ENCODE peak calls at places on chromosomes 6 and 20, in four cellular contexts. I is cardiac muscle cell, X is stomach, A is AG10803. F is an unnamed sample.

GRCh38 chr6:121453191-121453590 is 17.7 kb downstream of the GJA1 start:
- DNase-seq in X (no peak), I (no peak), A (no peak), F (no peak)

GRCh38 chr6:14147891-14148290 is 30.3 kb downstream of the CD83 start:
- DNase-seq in I (no peak), X (no peak), A (no peak), F (no peak)

GRCh38 chr6:32194388-32194787 is 1.9 kb upstream of the GPSM3 start:
- DNase-seq in A (no peak), I (no peak), X (no peak), F (no peak)

GRCh38 chr6:5333653-5334052 is 72.3 kb downstream of the FARS2 start:
- DNase-seq in A (peak; percentile 69), I (no peak), X (no peak), F (peak; percentile 13)

GRCh38 chr6:161301338-161301737 is 27.5 kb upstream of the AGPAT4 start:
- DNase-seq in X (no peak), I (peak; percentile 31), A (peak; percentile 87), F (peak; percentile 84)

GRCh38 chr6:37483917-37484785 is 15.5 kb downstream of the CCDC167 start:
- DNase-seq in I (peak; percentile 74), X (peak; percentile 69), A (peak; percentile 21), F (no peak)

GRCh38 chr6:44253307-44254101 is 3.8 kb downstream of the SLC35B2 start:
- DNase-seq in A (no peak), I (peak; percentile 65), X (peak; percentile 66), F (no peak)

GRCh38 chr6:95084867-95085266 is 492.5 kb upstream of the MANEA start:
- DNase-seq in X (no peak), I (no peak), A (no peak), F (no peak)

GRCh38 chr6:328184-328670 is 35.9 kb downstream of the DUSP22 start:
- DNase-seq in A (peak; percentile 95), X (no peak), I (no peak), F (peak; percentile 66)

GRCh38 chr20:34753706-34754461 is 49.7 kb downstream of the TP53INP2 start:
- DNase-seq in A (peak; percentile 68), X (no peak), I (no peak), F (peak; percentile 39)

GRCh38 chr6:129744201-129744879 is 34.4 kb upstream of the ARHGAP18 start:
- DNase-seq in I (no peak), X (no peak), A (peak; percentile 61), F (peak; percentile 14)

GRCh38 chr6:10403385-10404106 is 11.3 kb downstream of the TFAP2A start:
- DNase-seq in I (no peak), X (no peak), A (peak; percentile 69), F (peak; percentile 87)

GRCh38 chr6:107493158-107494057 is 3.5 kb downstream of the SOBP start:
- DNase-seq in I (peak; percentile 77), X (peak; percentile 57), A (no peak), F (no peak)

GRCh38 chr6:153553627-153554026 is 422.5 kb upstream of the RGS17 start:
- DNase-seq in X (no peak), I (peak; percentile 45), A (no peak), F (no peak)

GRCh38 chr6:144548525-144548924 is 263.4 kb downstream of the UTRN start:
- DNase-seq in I (no peak), A (no peak), X (no peak), F (no peak)

GRCh38 chr20:48445827-48446226 is 382.0 kb downstream of the PREX1 start:
- DNase-seq in A (no peak), X (no peak), I (no peak), F (no peak)

GRCh38 chr20:13995086-13995665 is at the start of gene MACROD2:
- DNase-seq in X (peak; percentile 98), I (peak; percentile 99), A (peak; percentile 92), F (peak; percentile 16)

GRCh38 chr20:50120935-50121693 is 8.2 kb upstream of the UBE2V1 start:
- DNase-seq in A (peak; percentile 59), X (peak; percentile 73), I (peak; percentile 66), F (no peak)

GRCh38 chr20:31908424-31908823 is 38.0 kb downstream of the TTLL9 start:
- DNase-seq in X (no peak), A (no peak), I (no peak), F (no peak)

GRCh38 chr20:24989162-24989561 is 3.4 kb downstream of the APMAP start:
- DNase-seq in I (no peak), A (no peak), X (peak; percentile 17), F (no peak)

GRCh38 chr6:21593927-21594421 is 423 bp downstream of the SOX4 start:
- DNase-seq in X (peak; percentile 34), I (peak; percentile 68), A (peak; percentile 71), F (no peak)

GRCh38 chr6:28985396-28986164 is 19.5 kb downstream of the ZNF311 start:
- DNase-seq in X (peak; percentile 86), I (peak; percentile 95), A (peak; percentile 98), F (peak; percentile 96)

GRCh38 chr6:150932976-150933375 is 67.5 kb downstream of the MTHFD1L start:
- DNase-seq in A (peak; percentile 95), X (no peak), I (no peak), F (peak; percentile 90)

GRCh38 chr20:48631114-48632016 is 196.4 kb downstream of the PREX1 start:
- DNase-seq in A (peak; percentile 70), I (no peak), X (no peak), F (no peak)

GRCh38 chr20:44580581-44581268 is 1.7 kb upstream of the PKIG start:
- DNase-seq in A (no peak), I (no peak), X (no peak), F (no peak)

GRCh38 chr20:32449890-32450401 is 91.8 kb downstream of the ASXL1 start:
- DNase-seq in A (no peak), X (no peak), I (no peak), F (no peak)

GRCh38 chr6:155791891-155792290 is 336.3 kb upstream of the NOX3 start:
- DNase-seq in A (no peak), I (no peak), X (no peak), F (no peak)

GRCh38 chr6:35727206-35727934 is 9.5 kb upstream of the ARMC12 start:
- DNase-seq in I (peak; percentile 81), A (peak; percentile 51), X (peak; percentile 76), F (no peak)

GRCh38 chr6:19309661-19310060 is 527.5 kb upstream of the ID4 start:
- DNase-seq in A (no peak), I (no peak), X (no peak), F (no peak)

GRCh38 chr6:75170666-75171065 is 35.2 kb downstream of the COL12A1 start:
- DNase-seq in I (no peak), A (no peak), X (no peak), F (no peak)

GRCh38 chr6:13500264-13500663 is 12.9 kb upstream of the GFOD1 start:
- DNase-seq in A (no peak), I (no peak), X (no peak), F (no peak)

DNA sequence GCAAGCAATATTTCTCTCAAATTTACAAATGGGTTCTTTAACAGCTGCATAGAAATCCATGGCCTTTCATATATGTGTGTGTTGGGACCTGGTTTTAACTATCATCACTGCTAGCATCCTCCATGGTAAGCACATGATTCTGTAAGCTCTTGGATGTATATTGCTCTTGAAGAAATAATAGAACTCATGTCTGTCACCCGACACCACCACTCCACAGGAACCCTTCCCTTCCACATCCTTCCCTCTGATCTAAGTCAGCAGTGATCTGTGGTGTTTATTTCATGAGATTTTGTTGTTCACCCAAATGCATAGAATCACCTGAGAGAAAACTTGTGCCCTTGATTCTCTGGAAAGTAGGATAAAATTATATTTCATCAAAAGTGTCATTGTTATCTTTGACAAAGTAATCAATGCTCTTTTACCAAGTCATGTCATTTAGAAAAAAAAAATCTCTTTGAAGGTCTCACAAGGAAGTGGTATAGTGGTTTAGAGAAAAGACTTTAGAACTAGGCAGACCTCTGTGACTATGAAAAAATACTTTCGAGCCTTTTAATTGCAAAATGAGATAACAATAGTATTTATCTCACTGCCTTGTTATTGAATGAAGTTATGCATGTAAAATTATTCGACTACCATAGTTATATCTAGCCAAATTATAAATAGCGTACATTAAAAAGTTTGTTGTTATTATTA is 649.9 kb upstream of the SLC35B3 start:
- DNase-seq in A (no peak), I (no peak), X (no peak), F (no peak)
- H3K4me3 ChIP-seq in A (no peak overlapping the region), I (no peak overlapping the region), X (no peak overlapping the region), F (no peak overlapping the region)

GRCh38 chr20:45969712-45970634 is 2.0 kb downstream of the ZNF335 start:
- DNase-seq in A (peak; percentile 70), I (peak; percentile 73), X (no peak), F (no peak)

GRCh38 chr20:45970646-45971424 is 1.2 kb downstream of the ZNF335 start:
- DNase-seq in X (peak; percentile 30), I (no peak), A (peak; percentile 39), F (no peak)

GRCh38 chr20:45971425-45971674 is 653 bp downstream of the ZNF335 start:
- DNase-seq in X (no peak), I (no peak), A (no peak), F (no peak)

GRCh38 chr20:45972500-45973183 is 639 bp upstream of the ZNF335 start:
- DNase-seq in X (no peak), I (no peak), A (no peak), F (no peak)

GRCh38 chr20:45971675-45972499 is at the start of gene ZNF335:
- DNase-seq in X (peak; percentile 95), A (peak; percentile 96), I (peak; percentile 97), F (peak; percentile 87)
- TF ChIP-seq CTCF in X (peak; percentile 44), A (no peak), I (peak; percentile 18), F (no peak)

GRCh38 chr6:56793938-56794337 is 151.2 kb upstream of the DST start:
- DNase-seq in X (no peak), I (no peak), A (no peak), F (no peak)
- H3K4me3 ChIP-seq in X (no peak overlapping the region), I (no peak overlapping the region), A (no peak overlapping the region), F (no peak overlapping the region)

GRCh38 chr6:90497411-90497810 is 89.5 kb downstream of the MAP3K7 start:
- DNase-seq in A (no peak), I (no peak), X (no peak), F (no peak)
- TF ChIP-seq CTCF in A (no peak), I (no peak), X (no peak), F (peak; percentile 3)

DNA sequence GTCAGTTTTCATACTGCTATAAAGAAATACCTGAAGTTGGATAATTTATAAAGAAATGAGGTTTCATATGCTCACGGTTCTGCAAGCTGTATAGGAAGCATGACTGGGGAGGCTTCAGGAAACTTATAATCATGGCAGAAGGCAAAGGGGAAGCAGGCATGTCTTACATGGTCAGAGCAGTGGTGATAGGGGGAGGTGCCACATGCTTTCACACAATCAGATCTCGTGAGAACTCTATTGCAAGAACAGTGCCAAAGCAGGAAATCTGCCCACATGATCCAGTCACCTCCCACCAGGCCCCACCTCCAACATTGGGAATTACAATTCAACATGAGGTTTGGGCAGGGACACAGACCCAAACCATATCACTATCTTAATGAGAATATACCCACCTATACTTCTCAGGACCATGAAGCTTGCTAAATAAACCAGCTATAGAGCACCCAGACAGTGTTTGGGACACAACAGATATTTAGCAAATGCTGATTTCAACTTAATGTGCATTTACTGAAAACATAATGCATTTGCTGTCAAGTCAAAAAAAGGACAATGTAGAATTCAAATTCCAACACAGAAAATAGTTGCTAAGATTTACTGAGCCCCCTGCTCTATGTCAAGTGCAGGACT is 63.8 kb downstream of the TNFRSF21 start:
- DNase-seq in X (no peak), I (peak; percentile 37), A (no peak), F (no peak)
- H3K4me3 ChIP-seq in X (no peak overlapping the region), I (no peak overlapping the region), A (no peak overlapping the region), F (no peak overlapping the region)

F was measured in AG09309.